ENCODE peak calls at places on chromosomes 16 and 17, in nine cellular contexts. F is fibroblast of lung, K is erythroblast, I is NAMALWA, P is WTC11, H is AG10803, M is hepatic stellate cell, D is retina, W is cardiac muscle cell. G is an unnamed sample.

GRCh38 chr17:5049314-5049819 is 14.1 kb upstream of the SLC52A1 start:
- DNase-seq in I (peak; percentile 16), H (peak; percentile 27), P (no peak), W (no peak), F (no peak), M (no peak), K (no peak), D (no peak), G (no peak)

GRCh38 chr16:78252757-78253156 is 153.3 kb downstream of the WWOX start:
- DNase-seq in H (no peak), W (no peak), D (no peak), F (no peak), I (no peak), K (no peak), P (no peak), M (no peak), G (no peak)

GRCh38 chr17:66967867-66968543 is 3.5 kb downstream of the CACNG4 start:
- DNase-seq in H (no peak), P (no peak), M (no peak), F (no peak), K (no peak), I (peak; percentile 11), W (no peak), D (no peak), G (no peak)

GRCh38 chr16:26709175-26709574 is 357.6 kb upstream of the C16orf82 start:
- DNase-seq in M (no peak), D (no peak), K (peak; percentile 0), H (no peak), P (peak; percentile 17), I (peak; percentile 95), F (no peak), W (no peak), G (peak; percentile 7)

GRCh38 chr16:56866955-56867830 is 2.2 kb downstream of the SLC12A3 start:
- DNase-seq in I (peak; percentile 78), W (peak; percentile 80), K (peak; percentile 65), F (peak; percentile 78), H (peak; percentile 75), P (no peak), D (peak; percentile 71), M (peak; percentile 80), G (peak; percentile 74)

GRCh38 chr17:35568561-35568960 is 7.9 kb upstream of the SLFN14 start:
- DNase-seq in H (peak; percentile 40), I (no peak), M (peak; percentile 56), D (no peak), K (peak; percentile 72), P (no peak), W (peak; percentile 56), F (peak; percentile 40), G (peak; percentile 56)

GRCh38 chr16:81266680-81267095 is 28.2 kb downstream of the BCO1 start:
- DNase-seq in H (no peak), M (no peak), W (peak; percentile 5), P (no peak), K (no peak), I (no peak), F (no peak), D (no peak), G (peak; percentile 21)

GRCh38 chr16:683396-684066 is 603 bp downstream of the JMJD8 start:
- DNase-seq in M (no peak), I (no peak), F (no peak), D (no peak), W (no peak), P (no peak), K (no peak), H (no peak), G (peak; percentile 38)

GRCh38 chr17:73782641-73783381 is 138.6 kb upstream of the SDK2 start:
- DNase-seq in M (no peak), W (no peak), I (peak; percentile 8), F (no peak), D (no peak), P (peak; percentile 68), K (peak; percentile 12), H (no peak), G (peak; percentile 4)

GRCh38 chr17:17724307-17724921 is 43.2 kb downstream of the RAI1 start:
- DNase-seq in W (peak; percentile 65), M (peak; percentile 78), D (peak; percentile 88), F (peak; percentile 49), H (no peak), P (peak; percentile 66), I (no peak), K (peak; percentile 25), G (peak; percentile 67)

GRCh38 chr16:58636474-58636873 is 6.8 kb upstream of the CNOT1 start:
- DNase-seq in F (no peak), P (no peak), D (no peak), M (no peak), H (no peak), I (no peak), W (no peak), K (no peak), G (no peak)

GRCh38 chr17:28661635-28662526 is at the start of the genes SDF2 and SUPT6H:
- DNase-seq in I (peak; percentile 96), P (peak; percentile 92), F (peak; percentile 85), M (peak; percentile 95), D (peak; percentile 99), H (peak; percentile 76), W (peak; percentile 88), K (peak; percentile 97), G (peak; percentile 91)

G was measured in NB4.